ENCODE peak calls at places on chromosomes 4 and X, in nine cellular contexts. P is stimulated activated CD8-positive, alpha-beta memory T cell treated with anti-CD3 and anti-CD28 coated beads, Interleukin-4, amount 100 ng/mL, for 24 hours; F is MM.1S; O is RWPE1; S is Kasumi-1; H is T47D; N is WERI-Rb-1; A is stimulated activated CD4-positive, alpha-beta T cell treated with anti-CD3 and anti-CD28 coated beads, Interleukin-2, amount 100 ng/mL, for 24 hours; E is T-helper 2 cell. M is an unnamed sample.

GRCh38 chr4:3270141-3270611 is 21.2 kb downstream of the MSANTD1 start:
- DNase-seq in S (no peak), P (no peak), N (no peak), O (no peak), H (no peak), A (no peak), E (no peak), F (no peak), M (no peak)

GRCh38 chr4:25723409-25723808 is 67.8 kb downstream of the SLC34A2 start:
- DNase-seq in P (no peak), N (no peak), O (no peak), E (no peak), A (no peak), S (no peak), H (no peak), F (no peak), M (no peak)

GRCh38 chr4:150784305-150784704 is 202.4 kb downstream of the MAB21L2 start:
- DNase-seq in N (no peak), S (no peak), F (no peak), H (no peak), A (no peak), O (no peak), P (no peak), E (no peak), M (no peak)

GRCh38 chrX:50684871-50685270 is 129.1 kb downstream of the SHROOM4 start:
- DNase-seq in O (no peak), F (no peak), E (no peak), P (no peak), H (no peak), N (no peak), S (no peak), A (no peak), M (no peak)

GRCh38 chrX:12681047-12681446 is 110.2 kb upstream of the PRPS2 start:
- DNase-seq in A (no peak), H (no peak), S (no peak), N (no peak), E (no peak), P (no peak), F (no peak), O (no peak), M (no peak)

GRCh38 chr4:76762136-76763130 is 135.5 kb downstream of the SOWAHB start:
- DNase-seq in P (no peak), E (no peak), H (no peak), N (no peak), A (no peak), F (no peak), S (no peak), O (no peak), M (no peak)

GRCh38 chr4:73103799-73104503 is 34.4 kb upstream of the COX18 start:
- DNase-seq in N (no peak), H (no peak), A (no peak), O (no peak), S (no peak), E (no peak), F (no peak), P (no peak), M (no peak)

GRCh38 chr4:145076473-145076855 is 21.5 kb downstream of the ANAPC10 start:
- DNase-seq in P (no peak), N (no peak), O (no peak), A (no peak), E (no peak), H (no peak), S (no peak), F (no peak), M (no peak)

GRCh38 chrX:129522184-129523059 is 868 bp downstream of the SMARCA1 start:
- DNase-seq in P (no peak), S (no peak), A (peak), N (peak), F (no peak), E (no peak), H (peak), O (peak), M (no peak)

GRCh38 chr4:173490817-173491518 is 39.1 kb downstream of the HAND2 start:
- DNase-seq in A (no peak), O (no peak), H (no peak), F (no peak), E (no peak), N (no peak), P (no peak), S (peak), M (no peak)

GRCh38 chr4:57094482-57095223 is 15.5 kb downstream of the IGFBP7 start:
- DNase-seq in F (no peak), N (no peak), A (no peak), H (no peak), S (no peak), P (no peak), O (no peak), E (no peak), M (no peak)

GRCh38 chrX:7261672-7262332 is 113.8 kb upstream of the PUDP start:
- DNase-seq in E (no peak), S (no peak), N (no peak), O (no peak), A (no peak), F (peak), P (no peak), H (no peak), M (no peak)

GRCh38 chr4:82624819-82625218 is 63.0 kb upstream of the TMEM150C start:
- DNase-seq in P (no peak), F (no peak), H (no peak), N (no peak), O (no peak), S (no peak), E (no peak), A (no peak), M (no peak)

GRCh38 chr4:87949961-87950360 is 25.6 kb upstream of the SPP1 start:
- DNase-seq in S (no peak), F (no peak), A (no peak), N (no peak), P (no peak), E (no peak), O (peak), H (no peak), M (no peak)

GRCh38 chr4:149493492-149493891 is 322.2 kb downstream of the IQCM start:
- DNase-seq in P (no peak), F (no peak), S (no peak), A (no peak), H (no peak), E (no peak), O (no peak), N (no peak), M (no peak)

M was measured in thoracic aorta.